ENCODE peak calls at places on chromosomes 6 and 20, in four cellular contexts. L is fibroblast of the conjunctiva, G is hepatic stellate cell, U is neural progenitor cell. I is an unnamed sample.

GRCh38 chr20:36802326-36803223 is 29.0 kb upstream of the DSN1 start:
- DNase-seq in G (peak), U (no peak), L (peak), I (peak)

GRCh38 chr6:1832844-1833787 is 223.4 kb downstream of the FOXC1 start:
- DNase-seq in G (no peak), U (no peak), L (no peak), I (peak)

GRCh38 chr20:18705906-18706305 is 107.7 kb upstream of the SCP2D1 start:
- DNase-seq in U (no peak), G (peak), L (no peak), I (no peak)

GRCh38 chr20:47205577-47206123 is 150.8 kb downstream of the ZMYND8 start:
- DNase-seq in L (peak), U (peak), G (peak), I (peak)

GRCh38 chr6:28789553-28790083 is 134.2 kb downstream of the TRIM27 start:
- DNase-seq in L (no peak), G (peak), U (peak), I (peak)

GRCh38 chr6:136922680-136922996 is 537 bp downstream of the SLC35D3 start:
- DNase-seq in L (no peak), G (no peak), U (no peak), I (no peak)

GRCh38 chr6:112920994-112921393 is 573.9 kb downstream of the RFPL4B start:
- DNase-seq in U (no peak), L (no peak), G (no peak), I (no peak)

GRCh38 chr20:57795347-57795697 is 85.5 kb upstream of the PMEPA1 start:
- DNase-seq in L (no peak), G (no peak), U (no peak), I (peak)

GRCh38 chr6:30928677-30929076 is 3.3 kb downstream of the SFTA2 start:
- DNase-seq in U (no peak), G (no peak), L (no peak), I (no peak)

GRCh38 chr6:152600022-152600421 is 37.1 kb downstream of the SYNE1 start:
- DNase-seq in U (no peak), G (no peak), L (no peak), I (no peak)

GRCh38 chr6:138309695-138310094 is 68.0 kb upstream of the SMIM28 start:
- DNase-seq in L (no peak), U (no peak), G (no peak), I (no peak)

GRCh38 chr20:39019805-39020325 is 57.7 kb downstream of the DHX35 start:
- DNase-seq in G (no peak), L (no peak), U (no peak), I (no peak)

GRCh38 chr20:15930324-15931305 is 642.6 kb downstream of the KIF16B start:
- DNase-seq in G (peak), U (peak), L (peak), I (no peak)

GRCh38 chr20:37131486-37131885 is 35.7 kb upstream of the RBL1 start:
- DNase-seq in G (no peak), U (no peak), L (no peak), I (no peak)

I was measured in astrocyte.